ENCODE peak calls at places on chromosomes 4 and X, in five cellular contexts. A is Kasumi-1; P is lower lobe of right lung; E is mesendoderm; T is stimulated activated CD4-positive, alpha-beta T cell treated with anti-CD3 and anti-CD28 coated beads, TNF-alpha, amount 100 ng/mL, for 4 hours. W is an unnamed sample.

GRCh38 chr4:108168213-108168671 is 490 bp downstream of the LEF1 start:
- DNase-seq in A (peak; percentile 17), P (no peak), E (no peak), T (no peak), W (no peak)

GRCh38 chr4:6507345-6507744 is 34.9 kb upstream of the PPP2R2C start:
- DNase-seq in A (no peak), P (no peak), E (no peak), T (no peak), W (no peak)

GRCh38 chr4:186737427-186737826 is 13.8 kb upstream of the FAT1 start:
- DNase-seq in A (no peak), P (no peak), E (peak; percentile 65), T (no peak), W (no peak)

GRCh38 chr4:187387709-187388108 is 607.9 kb upstream of the ZFP42 start:
- DNase-seq in A (no peak), P (no peak), E (no peak), T (no peak), W (no peak)

GRCh38 chrX:70352473-70352872 is 62.6 kb downstream of the KIF4A start:
- DNase-seq in A (no peak), P (no peak), E (no peak), T (no peak), W (no peak)

GRCh38 chr4:24559032-24559821 is 25.1 kb downstream of the DHX15 start:
- DNase-seq in A (no peak), P (no peak), E (no peak), T (no peak), W (no peak)

GRCh38 chr4:22720091-22720490 is 27.4 kb downstream of the GBA3 start:
- DNase-seq in A (no peak), P (no peak), E (no peak), T (no peak), W (no peak)

GRCh38 chr4:68361146-68361589 is 11.3 kb upstream of the YTHDC1 start:
- DNase-seq in A (no peak), P (no peak), E (peak; percentile 64), T (no peak), W (no peak)

GRCh38 chrX:1389181-1389992 is 2.5 kb downstream of the SLC25A6 start:
- DNase-seq in A (no peak), P (peak; percentile 46), E (no peak), T (no peak), W (peak; percentile 25)

GRCh38 chr4:19774690-19775256 is 476.9 kb upstream of the SLIT2 start:
- DNase-seq in A (no peak), P (no peak), E (no peak), T (no peak), W (no peak)

GRCh38 chr4:149161247-149161646 is 654.4 kb downstream of the IQCM start:
- DNase-seq in A (no peak), P (no peak), E (no peak), T (no peak), W (no peak)

GRCh38 chr4:138975225-138975624 is 40.4 kb upstream of the NOCT start:
- DNase-seq in A (no peak), P (no peak), E (peak; percentile 78), T (no peak), W (no peak)

W was measured in left colon.